ENCODE peak calls at places on chromosomes 3 and 15, in ten cellular contexts. Z, V, F, G, S, J, M, O, L and N are unnamed samples.
A peak's percentile ranks its signal among the peaks of the same experiment; 100 is the strongest.

GRCh38 chr3:115713247-115713646 is 89.9 kb downstream of the GAP43 start:
- DNase-seq in O (peak; percentile 73), S (no peak), G (no peak), Z (peak; percentile 65), F (no peak), J (no peak), L (peak; percentile 38), V (no peak), M (peak; percentile 69), N (no peak)

GRCh38 chr3:31370681-31371080 is 162.0 kb upstream of the STT3B start:
- DNase-seq in Z (no peak), F (no peak), G (no peak), M (no peak), S (no peak), J (no peak), O (no peak), V (no peak), L (no peak), N (no peak)

GRCh38 chr15:80611543-80612080 is 83.5 kb upstream of the ABHD17C start:
- DNase-seq in M (no peak), S (no peak), J (no peak), F (no peak), Z (no peak), V (no peak), L (no peak), G (no peak), O (no peak), N (no peak)

GRCh38 chr15:49741721-49742120 is 120.9 kb downstream of the DTWD1 start:
- DNase-seq in M (no peak), V (no peak), S (peak; percentile 70), L (no peak), J (no peak), G (no peak), F (no peak), O (no peak), Z (no peak), N (no peak)

GRCh38 chr3:244041-244440 is 47.5 kb downstream of the CHL1 start:
- DNase-seq in M (no peak), J (no peak), V (no peak), Z (no peak), L (no peak), G (no peak), O (no peak), S (no peak), F (no peak), N (no peak)

GRCh38 chr15:59539799-59540198 is 71.8 kb upstream of the GCNT3 start:
- DNase-seq in M (no peak), O (no peak), Z (no peak), L (no peak), F (no peak), S (no peak), J (no peak), V (no peak), G (no peak), N (peak; percentile 3)

GRCh38 chr3:50605901-50606326 is 5.7 kb downstream of the CISH start:
- DNase-seq in J (no peak), S (no peak), O (no peak), L (no peak), G (no peak), M (no peak), F (no peak), V (no peak), Z (peak; percentile 48), N (no peak)

GRCh38 chr15:100902436-100903190 is 16.5 kb upstream of the LRRK1 start:
- DNase-seq in M (peak; percentile 89), S (peak; percentile 84), J (peak; percentile 93), F (peak; percentile 52), V (peak; percentile 65), O (peak; percentile 87), Z (peak; percentile 80), G (peak; percentile 97), L (no peak), N (peak; percentile 95)

GRCh38 chr3:48276856-48277641 is 36.1 kb downstream of the ZNF589 start:
- DNase-seq in V (no peak), S (no peak), O (no peak), M (no peak), L (no peak), J (no peak), G (no peak), F (no peak), Z (no peak), N (no peak)
- H3K4me3 ChIP-seq in V (no peak overlapping the region), S (no peak overlapping the region), O (no peak overlapping the region), M (no peak overlapping the region), L (no peak overlapping the region), J (no peak overlapping the region), G (no peak overlapping the region), F (no peak overlapping the region), Z (no peak overlapping the region), N (no peak overlapping the region)

DNA sequence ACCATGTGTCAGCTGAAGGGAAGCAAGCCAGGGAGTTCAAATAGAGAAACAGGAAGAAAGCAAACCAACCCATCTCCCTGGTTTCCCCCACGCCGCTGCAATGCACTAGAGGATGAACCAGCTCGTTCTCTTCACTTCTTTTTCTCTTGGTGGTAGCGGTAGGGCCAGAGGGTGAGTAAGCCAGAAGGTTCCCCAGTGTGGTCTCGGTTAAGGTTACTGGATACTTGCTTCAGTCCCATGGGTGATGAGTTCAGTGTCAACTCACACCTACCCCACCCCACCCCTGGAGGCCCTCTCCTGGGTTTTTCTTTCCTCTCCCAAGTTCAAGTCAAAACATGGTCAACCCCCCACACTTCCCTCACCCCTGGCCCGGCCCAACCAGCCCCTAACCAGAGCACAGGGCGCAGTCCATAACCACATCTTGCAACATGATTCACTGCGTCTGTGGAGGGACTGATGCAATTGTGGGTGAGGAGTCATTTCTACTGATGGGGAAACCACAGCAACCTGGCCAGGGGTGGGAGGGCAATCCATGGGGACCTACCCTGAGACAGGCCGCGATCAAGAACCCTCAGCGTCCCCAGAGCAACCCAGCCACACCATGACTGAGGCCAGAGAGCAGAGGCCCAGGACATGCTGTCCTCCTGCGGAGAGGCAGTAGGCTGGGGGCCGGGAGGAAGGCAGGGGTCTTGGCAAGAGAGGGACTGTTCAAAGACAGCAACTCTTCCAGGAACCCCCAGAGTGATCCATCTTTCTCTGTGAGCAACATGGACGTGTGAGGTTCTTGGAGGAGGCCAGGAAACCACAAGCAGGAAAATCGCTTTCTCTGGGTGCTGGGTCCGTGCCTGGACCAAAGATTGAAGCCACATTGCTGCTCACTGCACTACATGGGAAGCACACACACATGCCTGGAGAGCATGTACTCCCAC is 276.6 kb downstream of the UACA start:
- DNase-seq in O (peak; percentile 92), F (no peak), G (peak; percentile 77), L (no peak), S (no peak), J (no peak), Z (peak; percentile 75), M (no peak), V (peak; percentile 30), N (peak; percentile 82)
- H3K4me3 ChIP-seq in O (no peak overlapping the region), F (no peak overlapping the region), G (no peak overlapping the region), L (no peak overlapping the region), S (no peak overlapping the region), J (no peak overlapping the region), Z (no peak overlapping the region), M (no peak overlapping the region), V (no peak overlapping the region), N (no peak overlapping the region)

GRCh38 chr3:171458857-171459129 is 1.4 kb downstream of the TNIK start:
- DNase-seq in Z (no peak), G (no peak), V (no peak), O (no peak), J (no peak), F (no peak), L (no peak), S (no peak), M (no peak), N (no peak)

GRCh38 chr3:171455603-171456550 is 4.3 kb downstream of the TNIK start:
- DNase-seq in S (no peak), Z (no peak), O (no peak), J (no peak), M (no peak), V (peak; percentile 40), L (no peak), F (no peak), G (no peak), N (no peak)

GRCh38 chr3:171458056-171458856 is 1.9 kb downstream of the TNIK start:
- DNase-seq in O (no peak), V (peak; percentile 20), F (no peak), L (no peak), G (no peak), M (no peak), S (peak; percentile 79), J (no peak), Z (no peak), N (no peak)

GRCh38 chr3:171456765-171457164 is 3.4 kb downstream of the TNIK start:
- DNase-seq in O (no peak), J (no peak), S (no peak), M (no peak), L (no peak), Z (no peak), F (no peak), G (no peak), V (no peak), N (no peak)

DNA sequence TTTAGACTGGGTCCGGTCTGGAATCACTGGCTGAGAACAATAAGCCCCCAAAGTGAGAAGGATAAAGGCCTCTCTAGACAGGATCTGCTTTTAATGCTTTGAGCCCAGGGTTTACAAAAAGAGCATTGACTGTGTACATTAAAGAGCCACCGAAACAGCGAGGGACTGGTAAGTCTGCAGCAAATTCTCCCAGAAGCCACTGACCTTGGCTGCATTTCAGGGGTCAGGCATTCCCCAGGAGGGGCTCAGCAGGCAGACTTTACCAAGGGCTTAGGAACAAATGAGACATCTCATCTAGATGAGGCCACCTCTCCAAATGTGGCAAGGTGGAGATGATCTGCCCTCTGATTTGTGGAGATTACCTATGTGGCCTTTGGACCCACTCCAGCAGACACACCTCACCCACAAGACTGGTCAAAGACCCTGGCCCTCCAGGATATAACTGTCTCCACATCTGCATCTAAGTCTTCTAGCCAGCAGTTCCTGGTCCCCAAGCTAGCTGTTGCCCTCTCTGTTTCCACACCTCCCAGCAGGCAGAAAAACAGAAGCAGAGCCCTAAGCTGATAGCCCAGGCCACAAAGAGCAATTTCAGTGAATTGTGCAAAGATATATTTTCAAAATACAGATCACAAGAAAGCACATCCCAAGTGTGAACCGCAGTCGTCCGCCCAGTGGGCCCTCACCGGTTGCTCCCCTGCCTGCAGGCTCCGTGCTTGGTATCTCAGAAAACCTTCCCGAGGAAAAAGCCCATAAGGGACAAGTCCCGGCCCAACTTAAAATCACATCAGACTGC is 2.7 kb downstream of the TNIK start:
- DNase-seq in L (no peak), S (peak; percentile 26), M (no peak), O (no peak), Z (no peak), G (no peak), F (no peak), V (no peak), J (no peak), N (no peak)
- H3K4me3 ChIP-seq in L (peak overlapping the region; percentile 66), S (no peak overlapping the region), M (no peak overlapping the region), O (no peak overlapping the region), Z (peak overlapping the region; percentile 84), G (no peak overlapping the region), F (no peak overlapping the region), V (peak overlapping the region; percentile 84), J (no peak overlapping the region), N (peak overlapping the region; percentile 83)

GRCh38 chr3:124814620-124815421 is 72.3 kb downstream of the ITGB5 start:
- DNase-seq in M (no peak), F (no peak), V (no peak), S (peak; percentile 68), L (no peak), Z (no peak), J (no peak), O (no peak), G (no peak), N (peak; percentile 77)

GRCh38 chr3:124811441-124811840 is 75.7 kb downstream of the ITGB5 start:
- DNase-seq in M (no peak), J (no peak), G (no peak), L (no peak), F (no peak), Z (no peak), O (peak; percentile 91), V (no peak), S (no peak), N (peak; percentile 69)

GRCh38 chr3:124813541-124813940 is 73.6 kb downstream of the ITGB5 start:
- DNase-seq in G (no peak), V (no peak), F (no peak), O (no peak), M (no peak), Z (no peak), L (no peak), S (no peak), J (no peak), N (no peak)

GRCh38 chr3:124810970-124811369 is 76.2 kb downstream of the ITGB5 start:
- DNase-seq in J (no peak), L (no peak), G (no peak), V (no peak), O (no peak), S (no peak), M (no peak), Z (no peak), F (no peak), N (no peak)

GRCh38 chr3:124812291-124813265 is 74.6 kb downstream of the ITGB5 start:
- DNase-seq in M (no peak), O (peak; percentile 99), Z (no peak), J (peak; percentile 82), F (peak; percentile 91), V (peak; percentile 70), S (peak; percentile 74), G (peak; percentile 90), L (no peak), N (peak; percentile 97)
- H3K4me3 ChIP-seq in M (no peak overlapping the region), O (peak overlapping the region; percentile 36), Z (no peak overlapping the region), J (no peak overlapping the region), F (no peak overlapping the region), V (peak overlapping the region; percentile 22), S (no peak overlapping the region), G (no peak overlapping the region), L (no peak overlapping the region), N (no peak overlapping the region)